ENCODE peak calls at places on chromosome 4, in four cellular contexts. One of them, this sample, is unnamed.

GRCh38 chr4:120765271-120765985 is 157.1 kb downstream of the PRDM5 start:
- DNase-seq in right atrium auricular region: no peak
- DNase-seq in NCI-H345: no peak
- DNase-seq in ecto neural progenitor cell: no peak
- DNase-seq in this sample: no peak

GRCh38 chr4:7513731-7514130 is 79.0 kb upstream of the PSAPL1 start:
- DNase-seq in right atrium auricular region: no peak
- DNase-seq in ecto neural progenitor cell: no peak
- DNase-seq in NCI-H345: no peak
- DNase-seq in this sample: no peak

GRCh38 chr4:183634086-183634485 is 24.9 kb downstream of the RWDD4 start:
- DNase-seq in NCI-H345: no peak
- DNase-seq in ecto neural progenitor cell: no peak
- DNase-seq in right atrium auricular region: no peak
- DNase-seq in this sample: no peak

GRCh38 chr4:16268290-16268689 is 42.0 kb upstream of the TAPT1 start:
- DNase-seq in NCI-H345: no peak
- DNase-seq in ecto neural progenitor cell: no peak
- DNase-seq in right atrium auricular region: no peak
- DNase-seq in this sample: no peak

GRCh38 chr4:122831515-122832196 is 5.0 kb downstream of the FGF2 start:
- DNase-seq in right atrium auricular region: no peak
- DNase-seq in ecto neural progenitor cell: no peak
- DNase-seq in NCI-H345: no peak
- DNase-seq in this sample: no peak

GRCh38 chr4:3254302-3255131 is 5.6 kb downstream of the MSANTD1 start:
- DNase-seq in ecto neural progenitor cell: peak; percentile 42
- DNase-seq in right atrium auricular region: no peak
- DNase-seq in NCI-H345: no peak
- DNase-seq in this sample: peak; percentile 7

GRCh38 chr4:6909113-6909969 is at the start of gene TBC1D14:
- DNase-seq in right atrium auricular region: peak; percentile 85
- DNase-seq in ecto neural progenitor cell: peak; percentile 93
- DNase-seq in NCI-H345: peak; percentile 77
- DNase-seq in this sample: peak; percentile 85

GRCh38 chr4:53476232-53477037 is 99.0 kb downstream of the FIP1L1 start:
- DNase-seq in ecto neural progenitor cell: no peak
- DNase-seq in NCI-H345: no peak
- DNase-seq in right atrium auricular region: no peak
- DNase-seq in this sample: no peak

GRCh38 chr4:133969202-133969873 is 232.3 kb downstream of the PABPC4L start:
- DNase-seq in right atrium auricular region: peak; percentile 67
- DNase-seq in ecto neural progenitor cell: no peak
- DNase-seq in NCI-H345: peak; percentile 73
- DNase-seq in this sample: no peak

GRCh38 chr4:137226900-137227299 is 305.4 kb downstream of the PCDH18 start:
- DNase-seq in right atrium auricular region: no peak
- DNase-seq in ecto neural progenitor cell: no peak
- DNase-seq in NCI-H345: no peak
- DNase-seq in this sample: no peak

GRCh38 chr4:85446462-85446861 is 28.5 kb upstream of the ARHGAP24 start:
- DNase-seq in ecto neural progenitor cell: no peak
- DNase-seq in right atrium auricular region: no peak
- DNase-seq in NCI-H345: no peak
- DNase-seq in this sample: no peak